ENCODE peak calls at places on chromosome 22, in five cellular contexts. One of them, this sample, is unnamed.
A peak's percentile ranks its signal among the peaks of the same experiment; 100 is the strongest.

GRCh38 chr22:45553333-45554039 is 50.8 kb downstream of the FBLN1 start:
- DNase-seq in AG09309: peak; percentile 65
- DNase-seq in cardiac fibroblast: peak; percentile 89
- DNase-seq in cardiac muscle cell: peak; percentile 87
- DNase-seq in aorta: peak; percentile 96
- DNase-seq in this sample: peak; percentile 81

GRCh38 chr22:19820880-19821522 is 33.7 kb downstream of the GNB1L start:
- DNase-seq in AG09309: no peak
- DNase-seq in cardiac fibroblast: no peak
- DNase-seq in cardiac muscle cell: no peak
- DNase-seq in aorta: peak; percentile 72
- DNase-seq in this sample: no peak

GRCh38 chr22:19419464-19420178 is 11.9 kb downstream of the HIRA start:
- DNase-seq in AG09309: no peak
- DNase-seq in cardiac fibroblast: peak; percentile 15
- DNase-seq in cardiac muscle cell: peak; percentile 12
- DNase-seq in aorta: no peak
- DNase-seq in this sample: peak; percentile 69

GRCh38 chr22:24730864-24731263 is 43.7 kb downstream of the PIWIL3 start:
- DNase-seq in AG09309: no peak
- DNase-seq in cardiac fibroblast: no peak
- DNase-seq in cardiac muscle cell: no peak
- DNase-seq in aorta: no peak
- DNase-seq in this sample: no peak

GRCh38 chr22:26805131-26805530 is 147.7 kb downstream of the MIAT start:
- DNase-seq in AG09309: no peak
- DNase-seq in cardiac fibroblast: no peak
- DNase-seq in cardiac muscle cell: no peak
- DNase-seq in aorta: no peak
- DNase-seq in this sample: no peak

GRCh38 chr22:40407831-40408717 is 37.7 kb downstream of the SGSM3 start:
- DNase-seq in AG09309: no peak
- DNase-seq in cardiac fibroblast: no peak
- DNase-seq in cardiac muscle cell: no peak
- DNase-seq in aorta: peak; percentile 58
- DNase-seq in this sample: no peak

GRCh38 chr22:23522642-23523251 is 57.3 kb downstream of the IGLL1 start:
- DNase-seq in AG09309: no peak
- DNase-seq in cardiac fibroblast: peak; percentile 11
- DNase-seq in cardiac muscle cell: peak; percentile 63
- DNase-seq in aorta: no peak
- DNase-seq in this sample: no peak

GRCh38 chr22:23835773-23836144 is 3.0 kb downstream of the DERL3 start:
- DNase-seq in AG09309: no peak
- DNase-seq in cardiac fibroblast: no peak
- DNase-seq in cardiac muscle cell: no peak
- DNase-seq in aorta: peak; percentile 67
- DNase-seq in this sample: no peak

GRCh38 chr22:50705219-50705691 is 32.6 kb downstream of the SHANK3 start:
- DNase-seq in AG09309: no peak
- DNase-seq in cardiac fibroblast: peak; percentile 17
- DNase-seq in cardiac muscle cell: peak; percentile 93
- DNase-seq in aorta: peak; percentile 72
- DNase-seq in this sample: no peak

GRCh38 chr22:31046591-31047226 is 34.4 kb upstream of the SMTN start:
- DNase-seq in AG09309: no peak
- DNase-seq in cardiac fibroblast: peak; percentile 70
- DNase-seq in cardiac muscle cell: peak; percentile 42
- DNase-seq in aorta: no peak
- DNase-seq in this sample: no peak